ENCODE peak calls at places on chromosomes 16 and 17, in six cellular contexts. K, D, I, S, X and F are unnamed samples.

GRCh38 chr16:68355447-68356248 is 44.8 kb downstream of the PRMT7 start:
- DNase-seq in K (no peak), D (no peak), S (no peak), X (no peak), I (no peak), F (no peak)

GRCh38 chr17:1229354-1229890 is 40.8 kb upstream of the BHLHA9 start:
- DNase-seq in K (no peak), X (no peak), I (no peak), S (no peak), D (no peak), F (no peak)

GRCh38 chr17:31493656-31494155 is 102.2 kb downstream of the RAB11FIP4 start:
- DNase-seq in S (no peak), X (no peak), D (no peak), K (no peak), I (no peak), F (no peak)

GRCh38 chr17:8883353-8883752 is 15.9 kb upstream of the PIK3R6 start:
- DNase-seq in I (no peak), X (no peak), K (no peak), D (no peak), S (no peak), F (no peak)

GRCh38 chr17:15261063-15261817 is 3.9 kb downstream of the PMP22 start:
- DNase-seq in X (no peak), I (no peak), D (no peak), S (no peak), K (no peak), F (no peak)

GRCh38 chr16:67169642-67170167 is 633 bp upstream of the NOL3 start:
- DNase-seq in K (no peak), D (no peak), I (no peak), S (no peak), X (no peak), F (no peak)

GRCh38 chr16:30351001-30351441 is 4.1 kb downstream of the CD2BP2 start:
- DNase-seq in S (no peak), I (no peak), K (no peak), D (no peak), X (no peak), F (no peak)

GRCh38 chr16:72123426-72123825 is 29.8 kb downstream of the DHX38 start:
- DNase-seq in X (no peak), S (no peak), I (no peak), D (no peak), K (no peak), F (no peak)

GRCh38 chr16:54118846-54119245 is 167.7 kb downstream of the IRX3 start:
- DNase-seq in K (no peak), S (no peak), I (no peak), D (no peak), X (no peak), F (no peak)

GRCh38 chr16:17572145-17572544 is 101.4 kb upstream of the XYLT1 start:
- DNase-seq in D (no peak), K (no peak), S (no peak), I (no peak), X (no peak), F (no peak)

GRCh38 chr17:73493212-73493814 is 150.9 kb downstream of the SDK2 start:
- DNase-seq in K (no peak), X (no peak), D (no peak), S (no peak), I (peak), F (no peak)

GRCh38 chr17:9658593-9659211 is 13.4 kb downstream of the USP43 start:
- DNase-seq in I (no peak), D (no peak), X (peak), S (no peak), K (no peak), F (peak)

GRCh38 chr17:5355416-5356129 is 63.9 kb downstream of the NUP88 start:
- DNase-seq in D (no peak), X (peak), S (no peak), K (no peak), I (no peak), F (peak)

GRCh38 chr17:77736207-77736600 is 222.3 kb upstream of the TNRC6C start:
- DNase-seq in I (peak), X (no peak), K (peak), S (no peak), D (no peak), F (no peak)

GRCh38 chr17:44628234-44629188 is 27.8 kb upstream of the MEIOC start:
- DNase-seq in X (no peak), K (no peak), I (no peak), D (no peak), S (no peak), F (no peak)

GRCh38 chr16:70254095-70254964 is 2.6 kb upstream of the EXOSC6 start:
- DNase-seq in X (no peak), I (no peak), K (no peak), S (no peak), D (no peak), F (no peak)

GRCh38 chr16:2516391-2517240 is 2.9 kb downstream of the ATP6V0C start:
- DNase-seq in X (no peak), S (no peak), D (no peak), I (no peak), K (no peak), F (no peak)

GRCh38 chr16:85432606-85433005 is 180.5 kb upstream of the GSE1 start:
- DNase-seq in D (no peak), X (no peak), K (no peak), S (no peak), I (no peak), F (no peak)

GRCh38 chr17:40340880-40341807 is 23.4 kb downstream of the GJD3 start:
- DNase-seq in D (peak), I (peak), K (no peak), X (no peak), S (no peak), F (no peak)

GRCh38 chr17:27573971-27574525 is 56.9 kb upstream of the LGALS9 start:
- DNase-seq in D (no peak), K (no peak), X (no peak), S (no peak), I (no peak), F (no peak)

GRCh38 chr16:74862743-74863244 is 88.2 kb upstream of the FA2H start:
- DNase-seq in S (no peak), K (no peak), D (no peak), X (no peak), I (peak), F (peak)

GRCh38 chr17:9350083-9350482 is 225.5 kb downstream of the STX8 start:
- DNase-seq in I (no peak), X (peak), K (no peak), D (no peak), S (peak), F (peak)

GRCh38 chr17:29043539-29044165 is 711 bp downstream of the PIPOX start:
- DNase-seq in X (no peak), K (no peak), I (no peak), S (no peak), D (no peak), F (no peak)

GRCh38 chr17:61325382-61326073 is 74.1 kb upstream of the TBX2 start:
- DNase-seq in K (no peak), I (no peak), D (no peak), S (no peak), X (peak), F (no peak)

GRCh38 chr17:860805-861204 is 78.7 kb downstream of the MRM3 start:
- DNase-seq in D (no peak), I (no peak), K (no peak), X (no peak), S (no peak), F (no peak)

GRCh38 chr16:19165101-19165500 is 2.9 kb upstream of the SYT17 start:
- DNase-seq in K (no peak), I (no peak), X (no peak), S (no peak), D (no peak), F (no peak)

GRCh38 chr17:79034931-79035485 is 11.0 kb downstream of the C1QTNF1 start:
- DNase-seq in K (no peak), I (no peak), S (no peak), X (no peak), D (no peak), F (no peak)

GRCh38 chr17:77361986-77362620 is 221.3 kb downstream of the SEC14L1 start:
- DNase-seq in S (no peak), X (no peak), D (no peak), I (no peak), K (no peak), F (no peak)

GRCh38 chr17:70661342-70662222 is 492.2 kb downstream of the KCNJ2 start:
- DNase-seq in I (no peak), D (no peak), X (no peak), K (peak), S (no peak), F (no peak)

GRCh38 chr17:72656114-72656763 is 436.2 kb downstream of the SLC39A11 start:
- DNase-seq in I (no peak), S (no peak), X (no peak), D (no peak), K (peak), F (no peak)

GRCh38 chr17:15185625-15185991 is 79.5 kb downstream of the PMP22 start:
- DNase-seq in X (peak), D (no peak), S (no peak), K (no peak), I (no peak), F (peak)

GRCh38 chr17:8791910-8792270 is 7.3 kb downstream of the MFSD6L start:
- DNase-seq in I (no peak), K (no peak), D (no peak), S (peak), X (peak), F (no peak)